ENCODE peak calls at places on chromosomes 16 and 17, in ten cellular contexts. V is activated CD4-positive, alpha-beta T cell treated with anti-CD3 and anti-CD28 coated beads, Interleukin-2, amount 50 U/mL, for 1 hour; W is retinal pigment epithelial cell; M is neural progenitor cell; J is H9; R is PC-9; E is stimulated activated CD4-positive, alpha-beta T cell treated with anti-CD3 and anti-CD28 coated beads, Interleukin-1b, Interleukin-23, amount 100 ng/mL, for 1 hour; F is HT-29; C is naive thymus-derived CD4-positive, alpha-beta T cell; O is NCI-H1092 treated with DMSO at 0.1 percent for 48 hours. P is an unnamed sample.

GRCh38 chr17:43467981-43468541 is 15.7 kb upstream of the DHX8 start:
- DNase-seq in V (no peak), W (peak; percentile 85), M (peak; percentile 16), J (no peak), R (no peak), E (no peak), F (no peak), C (no peak), O (no peak), P (no peak)

GRCh38 chr17:66467766-66468165 is 165.4 kb downstream of the PRKCA start:
- DNase-seq in V (no peak), W (no peak), M (no peak), J (peak; percentile 4), R (no peak), E (no peak), F (no peak), C (no peak), O (no peak), P (no peak)

GRCh38 chr17:43723697-43724359 is 34.8 kb downstream of the SOST start:
- DNase-seq in V (no peak), W (no peak), M (no peak), J (no peak), R (peak; percentile 63), E (no peak), F (no peak), C (no peak), O (no peak), P (no peak)

GRCh38 chr16:46673320-46674013 is 15.5 kb downstream of the VPS35 start:
- DNase-seq in V (peak; percentile 37), W (peak; percentile 23), M (peak; percentile 79), J (peak; percentile 63), R (peak; percentile 33), E (no peak), F (peak; percentile 78), C (peak; percentile 48), O (peak; percentile 59), P (no peak)

GRCh38 chr16:56625140-56625942 is at the start of gene MT1E:
- DNase-seq in V (peak; percentile 49), W (no peak), M (peak; percentile 71), J (no peak), R (no peak), E (peak; percentile 38), F (peak; percentile 92), C (peak; percentile 41), O (no peak), P (peak; percentile 74)

GRCh38 chr17:65902165-65902564 is 289.8 kb downstream of the CEP112 start:
- DNase-seq in V (no peak), W (no peak), M (no peak), J (no peak), R (no peak), E (no peak), F (no peak), C (no peak), O (no peak), P (no peak)

GRCh38 chr16:11253009-11253994 is 2.7 kb downstream of the SOCS1 start:
- DNase-seq in V (peak; percentile 41), W (no peak), M (no peak), J (no peak), R (no peak), E (no peak), F (no peak), C (no peak), O (no peak), P (no peak)

GRCh38 chr16:72195609-72196008 is 23.7 kb upstream of the PMFBP1 start:
- DNase-seq in V (no peak), W (no peak), M (peak; percentile 78), J (peak; percentile 67), R (no peak), E (no peak), F (no peak), C (no peak), O (no peak), P (no peak)

GRCh38 chr17:51435641-51436091 is 175.3 kb downstream of the UTP18 start:
- DNase-seq in V (peak; percentile 57), W (no peak), M (peak; percentile 78), J (peak; percentile 85), R (peak; percentile 11), E (no peak), F (peak; percentile 92), C (no peak), O (peak; percentile 95), P (no peak)

P was measured in sciatic nerve.